ENCODE peak calls at places on chromosome X, in six cellular contexts. One of them, this sample, is unnamed.

GRCh38 chrX:50812995-50813842 is 775 bp downstream of the SHROOM4 start:
- DNase-seq in CD8-positive, alpha-beta T cell: no peak
- DNase-seq in GM23248: peak
- DNase-seq in substantia nigra: peak
- DNase-seq in colonic mucosa: peak
- DNase-seq in coronary artery: no peak
- DNase-seq in this sample: peak

GRCh38 chrX:12970691-12971202 is 4.2 kb upstream of the TMSB4X start:
- DNase-seq in substantia nigra: peak
- DNase-seq in GM23248: peak
- DNase-seq in coronary artery: no peak
- DNase-seq in CD8-positive, alpha-beta T cell: no peak
- DNase-seq in colonic mucosa: no peak
- DNase-seq in this sample: no peak

GRCh38 chrX:118772051-118772450 is 44.6 kb downstream of the IL13RA1 start:
- DNase-seq in GM23248: no peak
- DNase-seq in CD8-positive, alpha-beta T cell: no peak
- DNase-seq in coronary artery: no peak
- DNase-seq in colonic mucosa: no peak
- DNase-seq in substantia nigra: no peak
- DNase-seq in this sample: no peak

GRCh38 chrX:7090506-7091095 is 56.9 kb upstream of the STS start:
- DNase-seq in substantia nigra: no peak
- DNase-seq in CD8-positive, alpha-beta T cell: no peak
- DNase-seq in GM23248: no peak
- DNase-seq in coronary artery: no peak
- DNase-seq in colonic mucosa: no peak
- DNase-seq in this sample: no peak

GRCh38 chrX:125492439-125492838 is 172.8 kb downstream of the TEX13C start:
- DNase-seq in coronary artery: no peak
- DNase-seq in substantia nigra: no peak
- DNase-seq in CD8-positive, alpha-beta T cell: no peak
- DNase-seq in GM23248: no peak
- DNase-seq in colonic mucosa: no peak
- DNase-seq in this sample: no peak

GRCh38 chrX:12950851-12951589 is 23.9 kb upstream of the TMSB4X start:
- DNase-seq in GM23248: peak
- DNase-seq in CD8-positive, alpha-beta T cell: peak
- DNase-seq in coronary artery: no peak
- DNase-seq in substantia nigra: no peak
- DNase-seq in colonic mucosa: peak
- DNase-seq in this sample: no peak

GRCh38 chrX:42684062-42684461 is 93.9 kb downstream of the PPP1R2C start:
- DNase-seq in coronary artery: no peak
- DNase-seq in substantia nigra: no peak
- DNase-seq in colonic mucosa: no peak
- DNase-seq in GM23248: no peak
- DNase-seq in CD8-positive, alpha-beta T cell: no peak
- DNase-seq in this sample: no peak

GRCh38 chrX:26918633-26919032 is 544.5 kb downstream of the PPP4R3C start:
- DNase-seq in colonic mucosa: no peak
- DNase-seq in coronary artery: no peak
- DNase-seq in CD8-positive, alpha-beta T cell: no peak
- DNase-seq in substantia nigra: no peak
- DNase-seq in GM23248: peak
- DNase-seq in this sample: no peak

GRCh38 chrX:40485427-40485826 is 95.3 kb upstream of the ATP6AP2 start:
- DNase-seq in CD8-positive, alpha-beta T cell: no peak
- DNase-seq in coronary artery: no peak
- DNase-seq in colonic mucosa: no peak
- DNase-seq in substantia nigra: no peak
- DNase-seq in GM23248: no peak
- DNase-seq in this sample: no peak

GRCh38 chrX:71256051-71256450 is 2.1 kb upstream of the ZMYM3 start:
- DNase-seq in substantia nigra: no peak
- DNase-seq in CD8-positive, alpha-beta T cell: no peak
- DNase-seq in GM23248: no peak
- DNase-seq in coronary artery: no peak
- DNase-seq in colonic mucosa: no peak
- DNase-seq in this sample: no peak

GRCh38 chrX:42399632-42400024 is 378.3 kb downstream of the PPP1R2C start:
- DNase-seq in coronary artery: no peak
- DNase-seq in GM23248: no peak
- DNase-seq in substantia nigra: no peak
- DNase-seq in colonic mucosa: no peak
- DNase-seq in CD8-positive, alpha-beta T cell: no peak
- DNase-seq in this sample: no peak

GRCh38 chrX:17606211-17606610 is 131.1 kb upstream of the SCML1 start:
- DNase-seq in substantia nigra: no peak
- DNase-seq in GM23248: no peak
- DNase-seq in coronary artery: no peak
- DNase-seq in colonic mucosa: no peak
- DNase-seq in CD8-positive, alpha-beta T cell: no peak
- DNase-seq in this sample: no peak

GRCh38 chrX:23765449-23765848 is 17.5 kb upstream of the SAT1 start:
- DNase-seq in coronary artery: no peak
- DNase-seq in substantia nigra: no peak
- DNase-seq in GM23248: peak
- DNase-seq in colonic mucosa: no peak
- DNase-seq in CD8-positive, alpha-beta T cell: no peak
- DNase-seq in this sample: no peak

GRCh38 chrX:46263494-46263893 is 281.7 kb downstream of the ZNF674 start:
- DNase-seq in CD8-positive, alpha-beta T cell: no peak
- DNase-seq in colonic mucosa: no peak
- DNase-seq in GM23248: no peak
- DNase-seq in substantia nigra: no peak
- DNase-seq in coronary artery: no peak
- DNase-seq in this sample: no peak

GRCh38 chrX:40266490-40267333 is 169.0 kb upstream of the BCOR start:
- DNase-seq in substantia nigra: peak
- DNase-seq in colonic mucosa: peak
- DNase-seq in CD8-positive, alpha-beta T cell: peak
- DNase-seq in GM23248: peak
- DNase-seq in coronary artery: peak
- DNase-seq in this sample: peak

GRCh38 chrX:1433646-1434357 is 18.9 kb downstream of the ASMTL start:
- DNase-seq in GM23248: no peak
- DNase-seq in CD8-positive, alpha-beta T cell: no peak
- DNase-seq in colonic mucosa: no peak
- DNase-seq in coronary artery: no peak
- DNase-seq in substantia nigra: no peak
- DNase-seq in this sample: no peak

GRCh38 chrX:3728454-3728853 is 15.0 kb upstream of the PRKX start:
- DNase-seq in CD8-positive, alpha-beta T cell: no peak
- DNase-seq in substantia nigra: no peak
- DNase-seq in GM23248: no peak
- DNase-seq in colonic mucosa: no peak
- DNase-seq in coronary artery: no peak
- DNase-seq in this sample: no peak

GRCh38 chrX:143854006-143854405 is 29.9 kb upstream of the UBE2NL start:
- DNase-seq in coronary artery: no peak
- DNase-seq in substantia nigra: no peak
- DNase-seq in CD8-positive, alpha-beta T cell: no peak
- DNase-seq in colonic mucosa: no peak
- DNase-seq in GM23248: peak
- DNase-seq in this sample: no peak

GRCh38 chrX:21963736-21964135 is 23.2 kb downstream of the SMS start:
- DNase-seq in CD8-positive, alpha-beta T cell: no peak
- DNase-seq in GM23248: peak
- DNase-seq in coronary artery: no peak
- DNase-seq in substantia nigra: no peak
- DNase-seq in colonic mucosa: no peak
- DNase-seq in this sample: no peak

GRCh38 chrX:150196300-150196699 is 166.8 kb upstream of the MAMLD1 start:
- DNase-seq in CD8-positive, alpha-beta T cell: no peak
- DNase-seq in GM23248: no peak
- DNase-seq in colonic mucosa: no peak
- DNase-seq in coronary artery: no peak
- DNase-seq in substantia nigra: no peak
- DNase-seq in this sample: no peak

GRCh38 chrX:69538321-69538876 is 34.3 kb downstream of the NALF2 start:
- DNase-seq in coronary artery: no peak
- DNase-seq in colonic mucosa: peak
- DNase-seq in CD8-positive, alpha-beta T cell: peak
- DNase-seq in GM23248: peak
- DNase-seq in substantia nigra: peak
- DNase-seq in this sample: peak

GRCh38 chrX:111823068-111823467 is 52.9 kb upstream of the TRPC5OS start:
- DNase-seq in coronary artery: no peak
- DNase-seq in substantia nigra: no peak
- DNase-seq in GM23248: peak
- DNase-seq in CD8-positive, alpha-beta T cell: no peak
- DNase-seq in colonic mucosa: no peak
- DNase-seq in this sample: no peak

GRCh38 chrX:115584715-115585114 is 23.7 kb downstream of the PLS3 start:
- DNase-seq in colonic mucosa: no peak
- DNase-seq in substantia nigra: no peak
- DNase-seq in GM23248: peak
- DNase-seq in CD8-positive, alpha-beta T cell: no peak
- DNase-seq in coronary artery: no peak
- DNase-seq in this sample: no peak

DNA sequence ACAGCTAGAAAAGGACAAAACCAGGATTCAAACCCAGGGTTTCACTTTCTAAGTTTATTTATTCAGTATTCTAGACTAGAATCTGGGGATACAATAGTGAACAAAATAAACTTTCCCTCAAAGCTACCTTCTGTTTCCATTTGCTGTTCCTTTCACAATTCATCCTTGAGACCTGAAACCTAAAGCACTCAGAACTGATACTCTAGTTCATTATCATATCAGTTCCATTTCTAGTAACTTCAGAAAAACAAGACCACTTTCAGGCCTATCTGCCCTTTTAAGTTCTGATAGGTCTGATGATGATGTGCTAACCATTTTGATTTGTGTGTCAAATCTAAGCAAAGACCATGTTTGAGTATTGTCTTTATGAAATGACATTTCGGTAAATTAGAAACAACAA is 7.8 kb upstream of the XK start:
- DNase-seq in GM23248: no peak
- DNase-seq in CD8-positive, alpha-beta T cell: no peak
- DNase-seq in colonic mucosa: no peak
- DNase-seq in substantia nigra: no peak
- DNase-seq in coronary artery: no peak
- DNase-seq in this sample: no peak
- H3K27ac ChIP-seq in GM23248: no peak
- H3K27ac ChIP-seq in CD8-positive, alpha-beta T cell: no peak
- H3K27ac ChIP-seq in colonic mucosa: no peak
- H3K27ac ChIP-seq in substantia nigra: no peak
- H3K27ac ChIP-seq in coronary artery: no peak
- H3K27ac ChIP-seq in this sample: no peak

DNA sequence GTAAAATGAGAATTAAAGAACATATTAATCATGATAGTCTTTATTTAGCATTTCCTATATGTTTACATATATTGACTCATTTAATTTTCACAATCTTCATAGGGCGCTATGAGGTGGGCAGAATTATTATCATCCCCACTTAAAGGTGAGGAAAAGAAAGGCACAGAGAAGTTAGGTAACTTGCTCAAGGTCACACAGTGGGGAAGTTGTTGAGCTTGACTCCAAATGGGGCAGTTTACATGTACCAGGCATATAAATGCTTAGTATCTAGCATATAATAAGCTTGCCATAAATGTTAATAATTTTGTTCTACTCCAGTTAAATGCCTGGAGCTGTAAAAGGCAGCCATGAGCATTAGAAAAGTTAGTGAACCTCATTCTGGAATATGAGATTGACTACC is 1.5 kb downstream of the CMC4 start:
- DNase-seq in GM23248: no peak
- DNase-seq in substantia nigra: no peak
- DNase-seq in CD8-positive, alpha-beta T cell: no peak
- DNase-seq in coronary artery: no peak
- DNase-seq in colonic mucosa: no peak
- DNase-seq in this sample: no peak
- H3K27ac ChIP-seq in GM23248: peak
- H3K27ac ChIP-seq in substantia nigra: no peak
- H3K27ac ChIP-seq in CD8-positive, alpha-beta T cell: no peak
- H3K27ac ChIP-seq in coronary artery: no peak
- H3K27ac ChIP-seq in colonic mucosa: no peak
- H3K27ac ChIP-seq in this sample: no peak

DNA sequence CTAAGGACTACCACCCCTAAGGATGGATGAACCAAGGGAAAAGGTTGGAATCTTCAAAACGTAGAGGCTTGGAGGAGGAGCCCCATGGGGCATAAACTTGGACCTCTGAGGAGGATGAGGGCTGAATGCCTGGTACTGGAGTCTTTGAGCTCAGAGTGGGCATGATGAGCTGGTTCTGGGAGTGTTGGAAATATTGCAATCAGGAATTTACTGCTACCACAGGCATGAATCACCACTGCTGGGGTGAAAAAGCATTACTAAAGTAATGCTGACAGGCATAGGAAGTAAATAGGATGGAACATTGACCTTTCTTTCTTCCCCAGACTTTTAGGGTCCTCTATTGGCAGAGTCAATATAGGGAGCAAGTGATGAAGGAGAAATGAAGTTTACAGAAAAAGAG is 105.8 kb upstream of the RPS6KA3 start:
- DNase-seq in GM23248: peak
- DNase-seq in colonic mucosa: no peak
- DNase-seq in CD8-positive, alpha-beta T cell: no peak
- DNase-seq in coronary artery: no peak
- DNase-seq in substantia nigra: no peak
- DNase-seq in this sample: no peak
- H3K27ac ChIP-seq in GM23248: no peak
- H3K27ac ChIP-seq in colonic mucosa: no peak
- H3K27ac ChIP-seq in CD8-positive, alpha-beta T cell: no peak
- H3K27ac ChIP-seq in coronary artery: no peak
- H3K27ac ChIP-seq in substantia nigra: no peak
- H3K27ac ChIP-seq in this sample: no peak

DNA sequence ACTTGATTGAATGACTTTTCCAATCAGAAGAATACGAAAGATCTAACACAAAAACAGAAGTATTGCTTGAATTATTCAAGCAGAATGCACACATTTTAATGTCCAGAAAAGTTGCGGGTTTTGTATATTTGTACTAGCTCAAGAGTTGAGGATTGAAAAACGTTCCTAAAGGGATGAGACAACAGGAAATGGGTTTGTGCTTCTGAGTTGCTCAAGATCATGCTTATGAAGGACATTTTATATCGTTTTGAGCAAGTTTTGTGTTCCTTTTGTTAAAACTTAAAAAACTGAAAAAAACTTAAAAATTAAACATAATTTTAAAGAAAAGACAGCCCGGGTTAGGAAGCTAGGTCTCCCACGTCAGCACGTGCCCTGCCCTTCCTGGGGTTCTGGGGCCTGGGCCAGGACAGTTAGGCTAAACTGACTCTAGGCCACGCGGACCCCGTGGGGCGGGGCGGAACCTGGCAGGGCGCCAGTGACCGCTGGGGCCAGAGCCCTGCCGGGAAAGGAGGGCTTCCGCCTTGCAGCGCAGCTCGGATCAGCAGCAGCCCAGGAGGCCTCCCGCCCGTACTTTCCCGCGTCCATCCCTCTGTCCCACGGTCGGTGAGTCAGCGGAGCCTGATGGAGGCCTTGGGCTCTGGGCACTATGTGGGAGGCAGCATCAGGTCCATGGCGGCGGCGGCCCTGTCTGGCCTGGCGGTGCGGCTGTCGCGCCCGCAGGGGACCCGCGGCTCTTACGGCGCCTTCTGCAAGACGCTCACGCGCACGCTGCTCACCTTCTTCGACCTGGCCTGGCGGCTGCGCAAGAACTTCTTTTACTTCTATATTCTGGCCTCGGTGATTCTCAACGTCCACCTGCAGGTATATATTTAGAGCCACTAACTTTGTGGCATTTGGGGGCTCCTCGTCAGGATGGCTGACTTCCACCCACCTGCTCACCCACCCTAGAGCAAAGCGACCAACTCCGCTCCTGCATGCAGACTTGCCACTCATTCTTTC is at the start of gene SMIM10:
- DNase-seq in coronary artery: peak
- DNase-seq in CD8-positive, alpha-beta T cell: no peak
- DNase-seq in GM23248: peak
- DNase-seq in colonic mucosa: peak
- DNase-seq in substantia nigra: peak
- DNase-seq in this sample: peak
- H3K27ac ChIP-seq in coronary artery: peak
- H3K27ac ChIP-seq in CD8-positive, alpha-beta T cell: no peak
- H3K27ac ChIP-seq in GM23248: peak
- H3K27ac ChIP-seq in colonic mucosa: no peak
- H3K27ac ChIP-seq in substantia nigra: no peak
- H3K27ac ChIP-seq in this sample: no peak